ENCODE peak calls at places on chromosomes 1 and 21, in four cellular contexts. B, K, O and S are unnamed samples.

GRCh38 chr1:203278087-203278884 is 27.0 kb upstream of the BTG2 start:
- DNase-seq in B (peak; percentile 73), K (peak; percentile 91), O (no peak), S (peak; percentile 88)

GRCh38 chr1:165456861-165457260 is 11.9 kb upstream of the RXRG start:
- DNase-seq in B (no peak), K (no peak), O (no peak), S (no peak)

GRCh38 chr1:168469690-168470089 is 74.1 kb downstream of the XCL2 start:
- DNase-seq in B (no peak), K (peak; percentile 28), O (peak; percentile 40), S (peak; percentile 69)

GRCh38 chr1:116805398-116805797 is 51.2 kb downstream of the CD2 start:
- DNase-seq in B (no peak), K (no peak), O (no peak), S (no peak)

GRCh38 chr1:77026126-77026525 is 158.8 kb downstream of the ST6GALNAC5 start:
- DNase-seq in B (no peak), K (no peak), O (no peak), S (no peak)

GRCh38 chr1:118945460-118945859 is 42.7 kb downstream of the TBX15 start:
- DNase-seq in B (no peak), K (no peak), O (peak; percentile 58), S (peak; percentile 48)

GRCh38 chr1:208803371-208803811 is 559.2 kb upstream of the PLXNA2 start:
- DNase-seq in B (no peak), K (no peak), O (no peak), S (no peak)

GRCh38 chr1:4655674-4656532 is 1.5 kb downstream of the AJAP1 start:
- DNase-seq in B (peak; percentile 85), K (no peak), O (peak; percentile 27), S (peak; percentile 1)

GRCh38 chr1:2984399-2985061 is 36.7 kb upstream of the ACTRT2 start:
- DNase-seq in B (no peak), K (no peak), O (no peak), S (no peak)

GRCh38 chr21:32020551-32020950 is 147.7 kb downstream of the HUNK start:
- DNase-seq in B (no peak), K (no peak), O (no peak), S (no peak)

GRCh38 chr1:41108696-41109284 is 87.3 kb upstream of the SLFNL1 start:
- DNase-seq in B (no peak), K (no peak), O (no peak), S (peak; percentile 76)

GRCh38 chr21:23955130-23955873 is 1652.0 kb downstream of the MRPL39 start:
- DNase-seq in B (no peak), K (no peak), O (no peak), S (no peak)
- H3K4me3 ChIP-seq in B (no peak overlapping the region), K (no peak overlapping the region), O (no peak overlapping the region), S (no peak overlapping the region)

DNA sequence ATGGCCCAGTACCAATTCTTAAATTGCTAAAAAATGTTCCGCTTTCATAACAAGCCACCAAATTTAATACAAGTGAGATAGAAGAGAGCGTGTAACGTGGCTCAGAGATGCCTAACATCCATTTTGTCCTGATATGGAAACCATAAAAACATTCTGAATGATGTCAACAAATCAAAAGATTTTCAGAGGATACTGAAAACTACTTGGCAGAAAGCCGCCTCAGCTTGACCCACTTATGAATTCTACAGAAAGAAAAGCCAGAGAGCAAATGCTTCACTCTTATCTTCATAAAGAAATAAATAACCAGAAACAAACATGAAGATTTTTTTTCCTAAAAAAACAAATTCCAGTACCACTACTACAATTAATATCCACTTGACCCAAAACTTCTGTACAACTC is 41.2 kb downstream of the OMA1 start:
- DNase-seq in B (no peak), K (no peak), O (no peak), S (no peak)
- H3K4me3 ChIP-seq in B (no peak overlapping the region), K (no peak overlapping the region), O (no peak overlapping the region), S (no peak overlapping the region)

DNA sequence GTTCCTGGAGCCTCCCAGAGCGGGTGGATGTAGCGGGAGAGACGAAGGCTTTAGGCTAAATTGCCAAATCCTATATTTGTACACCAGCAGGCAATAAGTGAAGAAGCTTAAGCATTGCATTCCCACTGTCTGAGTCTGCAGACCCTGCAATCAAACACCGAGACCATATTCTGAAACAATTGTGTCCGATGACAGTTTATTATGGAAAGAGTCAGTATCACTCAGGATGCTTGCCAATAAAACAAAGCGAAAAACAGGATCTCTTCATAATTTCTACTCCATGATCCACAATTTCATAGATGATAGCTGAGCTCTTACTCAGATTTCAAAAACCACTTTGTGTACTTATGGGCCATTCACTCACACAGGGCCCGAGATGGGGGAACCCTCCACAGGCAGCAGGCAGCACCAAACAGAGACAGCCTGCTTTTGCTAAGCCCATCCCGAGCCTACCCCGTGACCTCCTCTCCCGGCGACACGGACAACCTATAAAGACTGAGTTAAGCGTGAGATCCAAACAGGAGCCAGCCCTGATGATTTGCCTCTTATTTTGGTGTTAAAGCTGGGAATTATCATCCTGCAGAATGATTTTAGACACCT is 212.5 kb downstream of the GPATCH2 start:
- DNase-seq in B (peak; percentile 1), K (no peak), O (no peak), S (no peak)
- H3K4me3 ChIP-seq in B (no peak overlapping the region), K (no peak overlapping the region), O (no peak overlapping the region), S (no peak overlapping the region)

GRCh38 chr1:228143480-228144212 is 3.6 kb downstream of the GUK1 start:
- DNase-seq in B (no peak), K (no peak), O (no peak), S (no peak)

GRCh38 chr1:228144213-228145049 is 4.4 kb downstream of the GUK1 start:
- DNase-seq in B (peak; percentile 46), K (peak; percentile 13), O (no peak), S (no peak)

GRCh38 chr1:228141082-228141870 is 1.2 kb downstream of the GUK1 start:
- DNase-seq in B (peak; percentile 39), K (peak; percentile 68), O (peak; percentile 59), S (peak; percentile 88)

GRCh38 chr1:228141871-228142615 is 2.0 kb downstream of the GUK1 start:
- DNase-seq in B (peak; percentile 64), K (peak; percentile 13), O (peak; percentile 71), S (no peak)

DNA sequence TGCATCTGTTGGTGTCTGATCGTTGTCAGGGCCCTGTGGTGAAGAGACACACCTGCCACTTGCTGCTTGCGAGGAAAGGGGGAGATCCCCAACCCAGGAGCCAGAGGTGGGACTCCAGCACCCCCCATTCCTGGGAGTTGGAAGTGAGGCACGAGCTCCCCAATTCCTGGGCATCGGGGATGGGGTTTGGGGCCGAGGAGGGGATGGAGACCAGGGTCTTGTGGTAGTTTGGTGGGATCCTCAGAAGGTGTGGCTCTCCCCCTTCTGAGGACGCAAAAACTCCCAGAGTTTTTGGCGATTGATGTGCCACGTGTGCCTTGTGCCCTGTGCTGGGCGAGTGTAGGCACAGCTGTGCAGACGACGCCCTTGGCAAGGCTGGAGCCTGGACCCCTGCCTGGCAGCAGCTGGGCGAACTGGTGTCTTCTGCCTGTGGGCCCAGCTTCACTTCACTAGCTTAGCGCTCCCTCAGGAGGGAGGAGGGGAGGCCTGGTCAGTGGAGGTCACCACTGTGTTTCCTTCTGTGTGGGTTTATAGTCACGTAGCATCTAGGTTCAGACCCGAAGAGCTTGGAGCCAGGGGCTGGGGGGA is 2.6 kb downstream of the GUK1 start:
- DNase-seq in B (peak; percentile 56), K (peak; percentile 12), O (no peak), S (no peak)
- H3K4me3 ChIP-seq in B (peak overlapping the region; percentile 84), K (peak overlapping the region; percentile 79), O (peak overlapping the region; percentile 84), S (peak overlapping the region; percentile 91)

GRCh38 chr1:51514733-51515132 is 4.3 kb downstream of the EPS15 start:
- DNase-seq in B (no peak), K (no peak), O (no peak), S (no peak)
- H3K4me3 ChIP-seq in B (peak overlapping the region; percentile 25), K (peak overlapping the region; percentile 21), O (peak overlapping the region; percentile 20), S (peak overlapping the region; percentile 40)

GRCh38 chr1:18118491-18118890 is 10.9 kb downstream of the IGSF21 start:
- DNase-seq in B (no peak), K (no peak), O (no peak), S (no peak)
- H3K4me3 ChIP-seq in B (no peak overlapping the region), K (no peak overlapping the region), O (no peak overlapping the region), S (no peak overlapping the region)